ENCODE peak calls at places on chromosomes 3 and 15, in eight cellular contexts. N is endothelial cell of umbilical vein, S is GM23338, L is K562, P is HCT116, A is GM12878, Q is H1, E is SK-N-MC. H is an unnamed sample.

GRCh38 chr3:127015282-127016042 is 32.5 kb downstream of the PLXNA1 start:
- DNase-seq in S (peak; percentile 31), P (no peak), E (no peak), A (peak; percentile 44), L (no peak), Q (no peak), N (no peak), H (no peak)

GRCh38 chr3:36804295-36805055 is 40.1 kb upstream of the DCLK3 start:
- DNase-seq in S (peak; percentile 39), L (no peak), P (no peak), N (no peak), Q (no peak), E (no peak), A (no peak), H (no peak)

GRCh38 chr3:164572436-164572835 is 505.9 kb downstream of the SI start:
- DNase-seq in E (no peak), A (no peak), L (no peak), N (no peak), Q (no peak), P (no peak), S (no peak), H (no peak)

GRCh38 chr3:69776289-69776688 is 37.0 kb downstream of the MITF start:
- DNase-seq in A (no peak), L (peak; percentile 38), Q (no peak), S (no peak), P (no peak), N (no peak), E (no peak), H (no peak)

GRCh38 chr3:174101244-174101643 is 703.7 kb downstream of the NLGN1 start:
- DNase-seq in N (no peak), Q (no peak), A (peak; percentile 15), E (no peak), P (no peak), L (no peak), S (no peak), H (no peak)

GRCh38 chr3:126476166-126476975 is 680 bp upstream of the ZXDC start:
- DNase-seq in L (no peak), A (no peak), Q (no peak), E (no peak), N (peak; percentile 62), S (peak; percentile 78), P (peak; percentile 54), H (no peak)

GRCh38 chr3:126487151-126487771 is 11.6 kb upstream of the ZXDC start:
- DNase-seq in S (peak; percentile 72), A (no peak), L (peak; percentile 17), Q (no peak), P (no peak), N (peak; percentile 48), E (no peak), H (peak; percentile 58)

GRCh38 chr3:25155696-25156471 is 272.2 kb upstream of the RARB start:
- DNase-seq in Q (peak; percentile 84), N (no peak), S (peak; percentile 91), A (no peak), P (no peak), E (no peak), L (no peak), H (no peak)

GRCh38 chr15:64193971-64194370 is 31.1 kb upstream of the PPIB start:
- DNase-seq in P (no peak), A (no peak), L (peak; percentile 22), E (no peak), Q (no peak), S (peak; percentile 16), N (no peak), H (no peak)

GRCh38 chr3:25587094-25587493 is 77.6 kb downstream of the TOP2B start:
- DNase-seq in A (no peak), E (no peak), L (no peak), P (no peak), Q (no peak), S (no peak), N (no peak), H (no peak)

GRCh38 chr3:42991369-42992315 is 12.5 kb downstream of the GASK1A start:
- DNase-seq in A (no peak), Q (no peak), E (no peak), N (no peak), L (no peak), P (no peak), S (peak; percentile 35), H (no peak)

GRCh38 chr3:194296448-194296831 is 54.7 kb downstream of the CPN2 start:
- DNase-seq in P (peak; percentile 80), E (peak; percentile 72), S (peak; percentile 92), N (peak; percentile 82), A (no peak), L (no peak), Q (no peak), H (peak; percentile 42)

GRCh38 chr15:88658972-88659931 is 20.4 kb downstream of the ISG20 start:
- DNase-seq in Q (no peak), P (peak; percentile 34), N (peak; percentile 64), E (no peak), S (no peak), L (no peak), A (no peak), H (no peak)

GRCh38 chr3:52140000-52140399 is 14.2 kb downstream of the POC1A start:
- DNase-seq in N (no peak), L (no peak), S (no peak), Q (no peak), A (no peak), P (no peak), E (no peak), H (no peak)

GRCh38 chr3:51777985-51778384 is 1.1 kb downstream of the IQCF6 start:
- DNase-seq in Q (no peak), N (no peak), E (no peak), A (no peak), L (no peak), S (no peak), P (no peak), H (no peak)

DNA sequence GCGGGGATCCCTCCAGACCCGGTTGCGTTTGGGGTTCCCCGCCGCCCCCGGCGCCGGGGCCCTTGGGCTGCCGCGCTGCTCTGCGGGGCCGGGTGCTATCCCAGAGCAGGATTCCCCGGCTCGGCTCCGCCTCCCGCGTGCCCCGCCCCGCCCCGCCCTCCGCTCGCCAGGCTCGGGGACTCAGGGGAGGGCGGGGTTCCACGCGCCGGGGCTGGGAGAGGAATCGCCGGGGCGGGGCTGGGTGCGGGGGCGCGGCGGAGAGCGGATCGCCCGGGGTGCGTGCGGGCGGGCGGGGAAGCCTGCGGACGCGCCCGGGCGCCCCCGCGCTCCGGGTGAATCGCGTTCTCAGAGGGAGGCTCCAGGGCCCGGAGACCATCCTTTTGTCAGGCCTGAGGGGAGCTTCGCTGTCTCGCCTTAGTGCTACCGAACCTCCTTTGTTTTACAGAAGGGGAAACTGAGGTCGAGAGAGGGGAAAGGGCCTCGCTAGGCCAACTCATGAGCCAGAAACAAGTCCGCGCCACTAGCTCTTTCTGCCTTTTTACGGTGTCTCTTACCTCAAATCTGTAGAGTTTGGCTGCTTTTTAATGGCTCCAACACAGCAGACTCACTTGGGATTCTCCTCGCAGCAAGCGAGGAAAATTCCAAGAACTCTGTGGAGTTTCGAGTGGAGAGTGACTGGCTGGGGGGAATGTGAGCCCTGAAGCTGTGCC is at the start of gene TMEM158:
- DNase-seq in E (no peak), N (peak; percentile 40), S (peak; percentile 84), L (peak; percentile 98), Q (no peak), A (no peak), P (no peak), H (peak; percentile 30)
- TF ChIP-seq EZH2 in E (no peak), N (no peak), S (peak; percentile 33), L (no peak), Q (no peak), A (no peak), P (no peak), H (no peak)

GRCh38 chr3:4738737-4739274 is 240.4 kb upstream of the BHLHE40 start:
- DNase-seq in S (no peak), E (no peak), A (no peak), N (no peak), L (peak; percentile 39), Q (no peak), P (no peak), H (no peak)

GRCh38 chr3:4739289-4740236 is 239.7 kb upstream of the BHLHE40 start:
- DNase-seq in E (no peak), A (no peak), L (peak; percentile 86), N (no peak), S (no peak), Q (no peak), P (no peak), H (no peak)

GRCh38 chr3:4734454-4734853 is 241.3 kb downstream of the ITPR1 start:
- DNase-seq in P (no peak), A (no peak), L (no peak), Q (no peak), N (no peak), S (no peak), E (no peak), H (no peak)

GRCh38 chr3:4735243-4735642 is 242.1 kb downstream of the ITPR1 start:
- DNase-seq in E (no peak), Q (no peak), N (no peak), P (no peak), A (no peak), S (no peak), L (no peak), H (no peak)

DNA sequence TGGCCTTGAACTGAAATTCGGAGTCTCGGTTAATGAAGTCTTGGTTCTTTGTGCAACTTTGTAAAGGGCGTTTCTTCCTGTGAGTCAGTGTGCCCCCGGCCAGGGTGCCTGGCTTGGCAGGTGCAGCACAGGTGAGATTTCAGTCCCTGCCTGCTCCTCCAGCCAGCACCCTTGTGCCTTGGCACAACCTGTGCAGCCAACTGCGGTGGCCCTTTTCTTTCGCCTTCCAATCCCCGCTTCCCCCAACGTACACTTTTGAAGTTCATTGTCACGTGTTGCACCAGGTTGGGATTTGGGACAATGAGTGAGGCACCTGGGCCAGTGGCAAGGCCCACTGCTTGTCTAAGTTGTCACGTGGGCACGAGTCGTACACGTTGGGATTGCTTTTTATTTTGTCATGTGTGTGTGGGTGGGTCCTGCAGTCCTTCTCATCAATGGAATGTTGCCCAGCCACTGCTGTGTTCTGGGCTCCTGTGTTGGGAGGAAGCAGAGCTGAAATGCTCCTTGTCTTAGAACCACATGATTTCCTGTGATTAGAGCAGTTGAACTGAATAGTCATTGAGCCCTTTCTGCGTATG is 242.9 kb upstream of the BHLHE40 start:
- DNase-seq in E (no peak), A (no peak), S (no peak), Q (no peak), P (peak; percentile 44), N (peak; percentile 79), L (no peak), H (no peak)
- TF ChIP-seq POLR2AphosphoS5 in E (no peak), A (no peak), S (no peak), Q (no peak), P (no peak), N (no peak), L (no peak), H (no peak)

DNA sequence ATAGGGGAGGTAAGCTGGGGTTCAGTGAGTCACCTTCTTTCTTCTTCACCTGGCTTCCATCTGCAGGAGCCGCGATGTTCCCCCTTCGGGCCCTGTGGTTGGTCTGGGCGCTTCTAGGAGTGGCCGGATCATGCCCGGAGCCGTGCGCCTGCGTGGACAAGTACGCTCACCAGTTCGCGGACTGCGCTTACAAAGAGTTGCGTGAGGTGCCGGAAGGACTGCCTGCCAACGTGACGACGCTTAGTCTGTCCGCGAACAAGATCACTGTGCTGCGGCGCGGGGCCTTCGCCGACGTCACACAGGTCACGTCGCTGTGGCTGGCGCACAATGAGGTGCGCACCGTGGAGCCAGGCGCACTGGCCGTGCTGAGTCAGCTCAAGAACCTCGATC is 2.3 kb downstream of the ISLR2 start:
- DNase-seq in A (no peak), E (no peak), S (peak; percentile 58), L (no peak), P (no peak), Q (no peak), N (no peak), H (no peak)
- TF ChIP-seq EZH2 in A (no peak), E (no peak), S (no peak), L (no peak), P (no peak), Q (no peak), N (peak; percentile 48), H (no peak)

GRCh38 chr15:92655178-92655995 is at the start of gene FAM174B:
- DNase-seq in P (no peak), Q (no peak), L (no peak), N (peak; percentile 51), A (no peak), E (no peak), S (peak; percentile 84), H (no peak)
- TF ChIP-seq POLR2AphosphoS5 in P (no peak), Q (peak; percentile 7), L (no peak), N (peak; percentile 62), A (no peak), E (no peak), S (peak; percentile 47), H (no peak)